ENCODE peak calls at places on chromosomes 5 and 9, in seven cellular contexts. One of them, this sample, is unnamed.

GRCh38 chr5:98880151-98880550 is 48.7 kb downstream of the CHD1 start:
- DNase-seq in GM23338: no peak
- DNase-seq in MM.1S: no peak
- DNase-seq in HCT116: no peak
- DNase-seq in hepatocyte: peak; percentile 5
- DNase-seq in PC-3: peak; percentile 76
- DNase-seq in neural progenitor cell: no peak
- DNase-seq in this sample: no peak

GRCh38 chr5:126106032-126106431 is 317.2 kb upstream of the GRAMD2B start:
- DNase-seq in MM.1S: no peak
- DNase-seq in neural progenitor cell: no peak
- DNase-seq in GM23338: no peak
- DNase-seq in hepatocyte: peak; percentile 15
- DNase-seq in PC-3: peak; percentile 37
- DNase-seq in HCT116: no peak
- DNase-seq in this sample: peak; percentile 65

GRCh38 chr9:134662143-134662876 is 20.7 kb downstream of the COL5A1 start:
- DNase-seq in PC-3: peak; percentile 60
- DNase-seq in HCT116: no peak
- DNase-seq in MM.1S: no peak
- DNase-seq in neural progenitor cell: no peak
- DNase-seq in hepatocyte: peak; percentile 80
- DNase-seq in GM23338: no peak
- DNase-seq in this sample: peak; percentile 97

GRCh38 chr5:128962211-128962610 is 3.1 kb upstream of the SLC27A6 start:
- DNase-seq in hepatocyte: no peak
- DNase-seq in MM.1S: no peak
- DNase-seq in PC-3: no peak
- DNase-seq in neural progenitor cell: no peak
- DNase-seq in GM23338: peak; percentile 30
- DNase-seq in HCT116: no peak
- DNase-seq in this sample: no peak

GRCh38 chr9:93116049-93116961 is 17.7 kb downstream of the NINJ1 start:
- DNase-seq in hepatocyte: peak; percentile 70
- DNase-seq in MM.1S: peak; percentile 61
- DNase-seq in GM23338: peak; percentile 37
- DNase-seq in HCT116: no peak
- DNase-seq in neural progenitor cell: no peak
- DNase-seq in PC-3: no peak
- DNase-seq in this sample: peak; percentile 73

GRCh38 chr9:129459550-129460322 is 161.2 kb downstream of the C9orf50 start:
- DNase-seq in hepatocyte: no peak
- DNase-seq in neural progenitor cell: no peak
- DNase-seq in MM.1S: no peak
- DNase-seq in GM23338: no peak
- DNase-seq in PC-3: no peak
- DNase-seq in HCT116: no peak
- DNase-seq in this sample: peak; percentile 35

GRCh38 chr5:141182248-141182647 is at the start of gene PCDHB16:
- DNase-seq in hepatocyte: peak; percentile 51
- DNase-seq in neural progenitor cell: peak; percentile 79
- DNase-seq in PC-3: no peak
- DNase-seq in GM23338: peak; percentile 89
- DNase-seq in MM.1S: no peak
- DNase-seq in HCT116: no peak
- DNase-seq in this sample: peak; percentile 87

GRCh38 chr9:132804576-132805295 is 73.3 kb downstream of the AK8 start:
- DNase-seq in HCT116: no peak
- DNase-seq in hepatocyte: no peak
- DNase-seq in MM.1S: no peak
- DNase-seq in PC-3: no peak
- DNase-seq in neural progenitor cell: peak; percentile 80
- DNase-seq in GM23338: no peak
- DNase-seq in this sample: no peak

GRCh38 chr9:116409659-116410058 is 256.1 kb downstream of the PAPPA start:
- DNase-seq in neural progenitor cell: no peak
- DNase-seq in PC-3: no peak
- DNase-seq in GM23338: no peak
- DNase-seq in HCT116: no peak
- DNase-seq in MM.1S: no peak
- DNase-seq in hepatocyte: no peak
- DNase-seq in this sample: no peak

GRCh38 chr9:121034529-121034928 is 15.5 kb downstream of the C5 start:
- DNase-seq in MM.1S: no peak
- DNase-seq in hepatocyte: no peak
- DNase-seq in neural progenitor cell: no peak
- DNase-seq in PC-3: no peak
- DNase-seq in GM23338: no peak
- DNase-seq in HCT116: no peak
- DNase-seq in this sample: no peak

GRCh38 chr5:54162184-54162583 is 148.2 kb downstream of the ARL15 start:
- DNase-seq in neural progenitor cell: no peak
- DNase-seq in MM.1S: no peak
- DNase-seq in hepatocyte: no peak
- DNase-seq in GM23338: no peak
- DNase-seq in PC-3: no peak
- DNase-seq in HCT116: no peak
- DNase-seq in this sample: no peak

GRCh38 chr5:132778856-132779255 is 1.8 kb upstream of the SEPTIN8 start:
- DNase-seq in HCT116: no peak
- DNase-seq in hepatocyte: no peak
- DNase-seq in PC-3: no peak
- DNase-seq in MM.1S: no peak
- DNase-seq in neural progenitor cell: no peak
- DNase-seq in GM23338: no peak
- DNase-seq in this sample: no peak

GRCh38 chr9:116471093-116471906 is 215.8 kb upstream of the TRIM32 start:
- DNase-seq in neural progenitor cell: peak; percentile 87
- DNase-seq in MM.1S: no peak
- DNase-seq in hepatocyte: peak; percentile 74
- DNase-seq in GM23338: peak; percentile 97
- DNase-seq in HCT116: no peak
- DNase-seq in PC-3: no peak
- DNase-seq in this sample: peak; percentile 23

GRCh38 chr9:16335788-16336580 is 534.5 kb downstream of the BNC2 start:
- DNase-seq in GM23338: no peak
- DNase-seq in neural progenitor cell: no peak
- DNase-seq in PC-3: peak; percentile 95
- DNase-seq in HCT116: peak; percentile 22
- DNase-seq in hepatocyte: peak; percentile 68
- DNase-seq in MM.1S: peak; percentile 9
- DNase-seq in this sample: peak; percentile 100

GRCh38 chr9:95349109-95350038 is 31.9 kb upstream of the FANCC start:
- DNase-seq in HCT116: no peak
- DNase-seq in GM23338: peak; percentile 72
- DNase-seq in MM.1S: no peak
- DNase-seq in hepatocyte: peak; percentile 23
- DNase-seq in neural progenitor cell: peak; percentile 59
- DNase-seq in PC-3: no peak
- DNase-seq in this sample: peak; percentile 16

GRCh38 chr9:114155967-114156294 is 594 bp downstream of the COL27A1 start:
- DNase-seq in PC-3: no peak
- DNase-seq in hepatocyte: no peak
- DNase-seq in MM.1S: no peak
- DNase-seq in HCT116: no peak
- DNase-seq in GM23338: peak; percentile 63
- DNase-seq in neural progenitor cell: peak; percentile 75
- DNase-seq in this sample: peak; percentile 17

GRCh38 chr9:113705938-113706519 is 170.1 kb upstream of the ZNF618 start:
- DNase-seq in hepatocyte: peak; percentile 24
- DNase-seq in PC-3: no peak
- DNase-seq in MM.1S: no peak
- DNase-seq in HCT116: no peak
- DNase-seq in neural progenitor cell: no peak
- DNase-seq in GM23338: peak; percentile 75
- DNase-seq in this sample: no peak

GRCh38 chr9:70260007-70260443 is 1.2 kb downstream of the SMC5 start:
- DNase-seq in PC-3: peak; percentile 4
- DNase-seq in GM23338: no peak
- DNase-seq in HCT116: no peak
- DNase-seq in neural progenitor cell: no peak
- DNase-seq in hepatocyte: peak; percentile 8
- DNase-seq in MM.1S: no peak
- DNase-seq in this sample: no peak

GRCh38 chr9:93579711-93580516 is 3.5 kb downstream of the PHF2 start:
- DNase-seq in PC-3: no peak
- DNase-seq in neural progenitor cell: no peak
- DNase-seq in hepatocyte: no peak
- DNase-seq in HCT116: no peak
- DNase-seq in MM.1S: no peak
- DNase-seq in GM23338: no peak
- DNase-seq in this sample: no peak

GRCh38 chr5:158658439-158659230 is 441.1 kb downstream of the EBF1 start:
- DNase-seq in neural progenitor cell: peak; percentile 59
- DNase-seq in MM.1S: no peak
- DNase-seq in PC-3: no peak
- DNase-seq in hepatocyte: no peak
- DNase-seq in GM23338: peak; percentile 72
- DNase-seq in HCT116: no peak
- DNase-seq in this sample: peak; percentile 82

GRCh38 chr5:134088994-134089560 is 25.4 kb upstream of the TCF7 start:
- DNase-seq in GM23338: no peak
- DNase-seq in HCT116: no peak
- DNase-seq in PC-3: no peak
- DNase-seq in hepatocyte: no peak
- DNase-seq in MM.1S: no peak
- DNase-seq in neural progenitor cell: no peak
- DNase-seq in this sample: no peak

GRCh38 chr9:130837002-130837511 is 2.0 kb downstream of the ABL1 start:
- DNase-seq in MM.1S: no peak
- DNase-seq in HCT116: no peak
- DNase-seq in hepatocyte: no peak
- DNase-seq in GM23338: no peak
- DNase-seq in neural progenitor cell: no peak
- DNase-seq in PC-3: no peak
- DNase-seq in this sample: peak; percentile 86

GRCh38 chr5:90606539-90606938 is 47.9 kb downstream of the ADGRV1 start:
- DNase-seq in PC-3: peak; percentile 53
- DNase-seq in hepatocyte: peak; percentile 10
- DNase-seq in MM.1S: no peak
- DNase-seq in neural progenitor cell: peak; percentile 16
- DNase-seq in GM23338: peak; percentile 67
- DNase-seq in HCT116: peak; percentile 26
- DNase-seq in this sample: no peak

GRCh38 chr5:116370886-116371285 is 203.7 kb downstream of the SEMA6A start:
- DNase-seq in PC-3: peak; percentile 3
- DNase-seq in neural progenitor cell: no peak
- DNase-seq in HCT116: no peak
- DNase-seq in hepatocyte: no peak
- DNase-seq in GM23338: no peak
- DNase-seq in MM.1S: no peak
- DNase-seq in this sample: peak; percentile 54

GRCh38 chr9:93115486-93115885 is 18.6 kb downstream of the NINJ1 start:
- DNase-seq in HCT116: no peak
- DNase-seq in neural progenitor cell: no peak
- DNase-seq in hepatocyte: no peak
- DNase-seq in MM.1S: no peak
- DNase-seq in PC-3: no peak
- DNase-seq in GM23338: peak; percentile 21
- DNase-seq in this sample: no peak

GRCh38 chr5:122515709-122516431 is 203.8 kb downstream of the SNCAIP start:
- DNase-seq in neural progenitor cell: peak; percentile 86
- DNase-seq in PC-3: peak; percentile 64
- DNase-seq in hepatocyte: peak; percentile 87
- DNase-seq in HCT116: peak; percentile 71
- DNase-seq in MM.1S: peak; percentile 28
- DNase-seq in GM23338: peak; percentile 91
- DNase-seq in this sample: peak; percentile 88

GRCh38 chr5:78320461-78320860 is 26.0 kb upstream of the AP3B1 start:
- DNase-seq in GM23338: peak; percentile 67
- DNase-seq in PC-3: peak; percentile 42
- DNase-seq in hepatocyte: peak; percentile 13
- DNase-seq in neural progenitor cell: peak; percentile 42
- DNase-seq in MM.1S: peak; percentile 25
- DNase-seq in HCT116: peak; percentile 19
- DNase-seq in this sample: peak; percentile 64
- H3K27me3 ChIP-seq in GM23338: no peaks in the 10 kb centered on the region
- H3K27me3 ChIP-seq in PC-3: no peaks in the 10 kb centered on the region
- H3K27me3 ChIP-seq in hepatocyte: no peaks in the 10 kb centered on the region
- H3K27me3 ChIP-seq in neural progenitor cell: no peaks in the 10 kb centered on the region
- H3K27me3 ChIP-seq in MM.1S: no peaks in the 10 kb centered on the region
- H3K27me3 ChIP-seq in HCT116: no peaks in the 10 kb centered on the region
- H3K27me3 ChIP-seq in this sample: no peaks in the 10 kb centered on the region

DNA sequence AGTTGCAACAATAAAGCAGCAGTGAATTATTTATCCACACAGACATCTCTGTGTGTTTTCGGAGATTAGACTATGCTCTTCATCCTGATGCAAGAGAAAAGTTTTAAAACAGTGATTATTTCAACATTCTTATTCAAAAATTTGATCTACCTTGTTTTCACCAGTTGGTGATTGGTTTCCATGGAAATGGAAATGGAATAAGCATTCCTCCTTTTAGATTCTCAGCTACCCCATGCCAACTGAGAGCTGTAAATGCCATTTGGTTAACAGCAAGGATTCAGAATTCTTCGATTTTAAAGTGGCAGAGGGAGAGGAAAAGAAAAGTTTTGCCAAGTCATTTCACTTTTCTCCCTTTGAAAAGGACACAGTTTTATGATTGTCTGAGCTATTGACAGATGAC is 154.7 kb downstream of the PCSK5 start:
- DNase-seq in HCT116: no peak
- DNase-seq in neural progenitor cell: no peak
- DNase-seq in GM23338: peak; percentile 74
- DNase-seq in hepatocyte: no peak
- DNase-seq in PC-3: no peak
- DNase-seq in MM.1S: no peak
- DNase-seq in this sample: peak; percentile 3
- H3K4me3 ChIP-seq in HCT116: no peak overlapping the region
- H3K4me3 ChIP-seq in neural progenitor cell: no peak overlapping the region
- H3K4me3 ChIP-seq in GM23338: no peak overlapping the region
- H3K4me3 ChIP-seq in hepatocyte: no peak overlapping the region
- H3K4me3 ChIP-seq in PC-3: no peak overlapping the region
- H3K4me3 ChIP-seq in MM.1S: no peak overlapping the region
- H3K4me3 ChIP-seq in this sample: no peak overlapping the region

GRCh38 chr5:36418172-36418979 is 116.7 kb upstream of the RANBP3L start:
- DNase-seq in MM.1S: no peak
- DNase-seq in neural progenitor cell: no peak
- DNase-seq in GM23338: no peak
- DNase-seq in hepatocyte: peak; percentile 49
- DNase-seq in HCT116: no peak
- DNase-seq in PC-3: peak; percentile 86
- DNase-seq in this sample: peak; percentile 32
- TF ChIP-seq EZH2phosphoT487 in MM.1S: no peak
- TF ChIP-seq EZH2phosphoT487 in neural progenitor cell: no peak
- TF ChIP-seq EZH2phosphoT487 in GM23338: no peak
- TF ChIP-seq EZH2phosphoT487 in hepatocyte: no peak
- TF ChIP-seq EZH2phosphoT487 in HCT116: no peak
- TF ChIP-seq EZH2phosphoT487 in PC-3: no peak
- TF ChIP-seq EZH2phosphoT487 in this sample: no peak

GRCh38 chr9:110041452-110041851 is 166.5 kb downstream of the C9orf152 start:
- DNase-seq in MM.1S: no peak
- DNase-seq in GM23338: no peak
- DNase-seq in HCT116: no peak
- DNase-seq in PC-3: no peak
- DNase-seq in neural progenitor cell: no peak
- DNase-seq in hepatocyte: no peak
- DNase-seq in this sample: no peak
- H3K27me3 ChIP-seq in MM.1S: no peaks in the 10 kb centered on the region
- H3K27me3 ChIP-seq in GM23338: no peaks in the 10 kb centered on the region
- H3K27me3 ChIP-seq in HCT116: no peaks in the 10 kb centered on the region
- H3K27me3 ChIP-seq in PC-3: no peaks in the 10 kb centered on the region
- H3K27me3 ChIP-seq in neural progenitor cell: peaks cover 5% of the 10 kb centered on the region
- H3K27me3 ChIP-seq in hepatocyte: peaks cover under 1% of the 10 kb centered on the region
- H3K27me3 ChIP-seq in this sample: no peaks in the 10 kb centered on the region